ENCODE peak calls at places on chromosomes 1 and 21, in ten cellular contexts. A is Peyer's patch, T is uterus, E is heart right ventricle, C is brain microvascular endothelial cell, N is HL-60, G is GM12878, H is left ventricle myocardium inferior, P is upper lobe of right lung, S is HFF-Myc. U is an unnamed sample.

GRCh38 chr21:42406201-42406601 is 2.5 kb downstream of the UBASH3A start:
- DNase-seq in A (no peak), T (no peak), E (no peak), C (no peak), N (no peak), G (no peak), H (no peak), P (peak; percentile 39), S (no peak), U (no peak)

GRCh38 chr1:26168410-26169167 is at the start of gene C1orf232:
- DNase-seq in A (no peak), T (no peak), E (no peak), C (no peak), N (no peak), G (no peak), H (no peak), P (no peak), S (no peak), U (no peak)

GRCh38 chr1:83978056-83978455 is 20.9 kb downstream of the TTLL7 start:
- DNase-seq in A (no peak), T (no peak), E (no peak), C (no peak), N (no peak), G (no peak), H (no peak), P (no peak), S (no peak), U (no peak)

GRCh38 chr1:4933232-4933631 is 278.8 kb downstream of the AJAP1 start:
- DNase-seq in A (no peak), T (no peak), E (no peak), C (no peak), N (no peak), G (no peak), H (no peak), P (no peak), S (no peak), U (no peak)

GRCh38 chr1:204224655-204225054 is 10.9 kb upstream of the GOLT1A start:
- DNase-seq in A (peak; percentile 0), T (no peak), E (no peak), C (peak; percentile 3), N (no peak), G (no peak), H (no peak), P (no peak), S (no peak), U (no peak)

GRCh38 chr1:30801826-30802198 is 44.2 kb upstream of the LAPTM5 start:
- DNase-seq in A (peak; percentile 92), T (peak; percentile 84), E (peak; percentile 88), C (peak; percentile 53), N (peak; percentile 64), G (no peak), H (peak; percentile 84), P (peak; percentile 91), S (no peak), U (peak; percentile 65)

GRCh38 chr1:29687601-29688244 is 451.4 kb downstream of the PTPRU start:
- DNase-seq in A (peak; percentile 7), T (no peak), E (no peak), C (no peak), N (no peak), G (no peak), H (no peak), P (peak; percentile 6), S (no peak), U (no peak)

GRCh38 chr1:78840447-78841251 is 165.9 kb downstream of the ADGRL4 start:
- DNase-seq in A (no peak), T (no peak), E (no peak), C (peak; percentile 85), N (no peak), G (no peak), H (no peak), P (no peak), S (no peak), U (peak; percentile 90)

GRCh38 chr1:92872719-92873118 is 40.9 kb downstream of the RPL5 start:
- DNase-seq in A (no peak), T (no peak), E (no peak), C (no peak), N (no peak), G (no peak), H (no peak), P (no peak), S (no peak), U (peak; percentile 53)

GRCh38 chr1:154835531-154836285 is 34.4 kb downstream of the KCNN3 start:
- DNase-seq in A (no peak), T (no peak), E (no peak), C (no peak), N (no peak), G (no peak), H (no peak), P (peak; percentile 77), S (no peak), U (no peak)

GRCh38 chr1:68174173-68175113 is 57.9 kb downstream of the WLS start:
- DNase-seq in A (peak; percentile 76), T (peak; percentile 42), E (peak; percentile 23), C (peak; percentile 97), N (no peak), G (no peak), H (no peak), P (peak; percentile 60), S (peak; percentile 72), U (peak; percentile 94)

GRCh38 chr21:20729376-20729775 is 268.8 kb upstream of the NCAM2 start:
- DNase-seq in A (no peak), T (no peak), E (no peak), C (no peak), N (no peak), G (no peak), H (no peak), P (no peak), S (no peak), U (peak; percentile 3)

GRCh38 chr21:32359719-32360260 is 33.0 kb downstream of the URB1 start:
- DNase-seq in A (no peak), T (no peak), E (no peak), C (no peak), N (peak; percentile 11), G (no peak), H (no peak), P (no peak), S (no peak), U (no peak)

GRCh38 chr1:198359024-198359653 is 181.3 kb downstream of the ATP6V1G3 start:
- DNase-seq in A (no peak), T (no peak), E (no peak), C (no peak), N (no peak), G (no peak), H (no peak), P (no peak), S (no peak), U (peak; percentile 60)

GRCh38 chr1:12593621-12594066 is 24.4 kb downstream of the DHRS3 start:
- DNase-seq in A (no peak), T (peak; percentile 77), E (peak; percentile 56), C (peak; percentile 60), N (no peak), G (no peak), H (peak; percentile 60), P (no peak), S (no peak), U (peak; percentile 77)

GRCh38 chr1:12588695-12589094 is 29.3 kb downstream of the DHRS3 start:
- DNase-seq in A (no peak), T (no peak), E (no peak), C (no peak), N (no peak), G (no peak), H (no peak), P (no peak), S (no peak), U (no peak)

GRCh38 chr1:12592496-12592895 is 25.5 kb downstream of the DHRS3 start:
- DNase-seq in A (no peak), T (no peak), E (no peak), C (no peak), N (no peak), G (no peak), H (no peak), P (no peak), S (no peak), U (no peak)

GRCh38 chr1:12594490-12594889 is 23.5 kb downstream of the DHRS3 start:
- DNase-seq in A (no peak), T (no peak), E (no peak), C (no peak), N (no peak), G (no peak), H (no peak), P (no peak), S (no peak), U (no peak)

GRCh38 chr1:12591267-12591938 is 26.6 kb downstream of the DHRS3 start:
- DNase-seq in A (no peak), T (peak; percentile 87), E (peak; percentile 70), C (no peak), N (no peak), G (no peak), H (peak; percentile 77), P (no peak), S (no peak), U (no peak)
- TF ChIP-seq CTCF in A (no peak), T (peak; percentile 13), E (no peak), C (no peak), N (no peak), G (no peak), H (peak; percentile 37), P (no peak), S (no peak), U (no peak)

GRCh38 chr1:151325231-151325630 is 2.0 kb downstream of the PI4KB start:
- DNase-seq in A (no peak), T (no peak), E (no peak), C (no peak), N (no peak), G (no peak), H (no peak), P (no peak), S (no peak), U (peak; percentile 21)
- H3K4me3 ChIP-seq in A (no peak overlapping the region), T (no peak overlapping the region), E (no peak overlapping the region), C (no peak overlapping the region), N (no peak overlapping the region), G (no peak overlapping the region), H (peak overlapping the region; percentile 94), P (no peak overlapping the region), S (peak overlapping the region; percentile 50), U (peak overlapping the region; percentile 69)

GRCh38 chr21:14773777-14774345 is 227.7 kb upstream of the SAMSN1 start:
- DNase-seq in A (peak; percentile 88), T (peak; percentile 19), E (peak; percentile 11), C (peak; percentile 26), N (peak; percentile 63), G (no peak), H (peak; percentile 15), P (no peak), S (no peak), U (peak; percentile 20)
- TF ChIP-seq CTCF in A (peak; percentile 53), T (peak; percentile 11), E (peak; percentile 50), C (peak; percentile 66), N (peak; percentile 67), G (peak; percentile 73), H (peak; percentile 51), P (peak; percentile 65), S (peak; percentile 53), U (peak; percentile 75)

GRCh38 chr1:40451238-40451585 is 936 bp downstream of the ZFP69B start:
- DNase-seq in A (no peak), T (no peak), E (no peak), C (no peak), N (no peak), G (no peak), H (no peak), P (no peak), S (no peak), U (no peak)

GRCh38 chr1:40450491-40451237 is 388 bp downstream of the ZFP69B start:
- DNase-seq in A (peak; percentile 64), T (peak; percentile 19), E (no peak), C (peak; percentile 86), N (peak; percentile 8), G (peak; percentile 68), H (no peak), P (no peak), S (peak; percentile 52), U (peak; percentile 49)

GRCh38 chr1:40454873-40455272 is 4.6 kb downstream of the ZFP69B start:
- DNase-seq in A (no peak), T (no peak), E (no peak), C (no peak), N (no peak), G (no peak), H (no peak), P (no peak), S (no peak), U (no peak)

GRCh38 chr1:40449684-40450490 is at the start of gene ZFP69B:
- DNase-seq in A (peak; percentile 95), T (peak; percentile 93), E (peak; percentile 95), C (peak; percentile 91), N (peak; percentile 90), G (peak; percentile 69), H (peak; percentile 93), P (peak; percentile 96), S (peak; percentile 63), U (peak; percentile 95)
- H3K4me3 ChIP-seq in A (peak within 1 kb of the TSS; percentile 73), T (peak within 1 kb of the TSS; percentile 56), E (peak within 1 kb of the TSS; percentile 63), C (peak within 1 kb of the TSS; percentile 70), N (peak within 1 kb of the TSS; percentile 81), G (peak within 1 kb of the TSS; percentile 63), H (peak within 1 kb of the TSS; percentile 83), P (peak within 1 kb of the TSS; percentile 66), S (peak within 1 kb of the TSS; percentile 71), U (peak within 1 kb of the TSS; percentile 77)

U was measured in cardiac fibroblast.